ENCODE peak calls at places on chromosomes 7 and 10, in seven cellular contexts. One of them, this sample, is unnamed.

GRCh38 chr7:5470721-5471311 is 47.2 kb upstream of the TNRC18 start:
- DNase-seq in HepG2: no peak
- DNase-seq in Panc1: no peak
- DNase-seq in K562: no peak
- DNase-seq in HCT116: no peak
- DNase-seq in SK-N-SH: no peak
- DNase-seq in GM12878: no peak
- DNase-seq in this sample: no peak

GRCh38 chr7:101862280-101863220 is 45.1 kb downstream of the CUX1 start:
- DNase-seq in HepG2: peak; percentile 77
- DNase-seq in Panc1: no peak
- DNase-seq in K562: peak; percentile 68
- DNase-seq in HCT116: no peak
- DNase-seq in SK-N-SH: no peak
- DNase-seq in GM12878: no peak
- DNase-seq in this sample: no peak

GRCh38 chr7:16636533-16637173 is 8.9 kb downstream of the ANKMY2 start:
- DNase-seq in HepG2: no peak
- DNase-seq in Panc1: no peak
- DNase-seq in K562: no peak
- DNase-seq in HCT116: no peak
- DNase-seq in SK-N-SH: no peak
- DNase-seq in GM12878: no peak
- DNase-seq in this sample: no peak

GRCh38 chr7:19747740-19748339 is 25.6 kb downstream of the TMEM196 start:
- DNase-seq in HepG2: peak; percentile 32
- DNase-seq in Panc1: peak; percentile 30
- DNase-seq in K562: peak; percentile 18
- DNase-seq in HCT116: peak; percentile 49
- DNase-seq in SK-N-SH: peak; percentile 47
- DNase-seq in GM12878: no peak
- DNase-seq in this sample: no peak

GRCh38 chr10:117096559-117097201 is 41.4 kb downstream of the VAX1 start:
- DNase-seq in HepG2: no peak
- DNase-seq in Panc1: no peak
- DNase-seq in K562: no peak
- DNase-seq in HCT116: no peak
- DNase-seq in SK-N-SH: no peak
- DNase-seq in GM12878: no peak
- DNase-seq in this sample: no peak

GRCh38 chr7:102450242-102450641 is 14.4 kb downstream of the ALKBH4 start:
- DNase-seq in HepG2: no peak
- DNase-seq in Panc1: no peak
- DNase-seq in K562: no peak
- DNase-seq in HCT116: no peak
- DNase-seq in SK-N-SH: no peak
- DNase-seq in GM12878: no peak
- DNase-seq in this sample: no peak

GRCh38 chr7:101978683-101979082 is 161.3 kb downstream of the CUX1 start:
- DNase-seq in HepG2: no peak
- DNase-seq in Panc1: no peak
- DNase-seq in K562: no peak
- DNase-seq in HCT116: no peak
- DNase-seq in SK-N-SH: no peak
- DNase-seq in GM12878: no peak
- DNase-seq in this sample: no peak

GRCh38 chr10:6108072-6108471 is 19.2 kb downstream of the RBM17 start:
- DNase-seq in HepG2: no peak
- DNase-seq in Panc1: no peak
- DNase-seq in K562: no peak
- DNase-seq in HCT116: no peak
- DNase-seq in SK-N-SH: no peak
- DNase-seq in GM12878: no peak
- DNase-seq in this sample: no peak

GRCh38 chr7:2030475-2031456 is 202.0 kb downstream of the MAD1L1 start:
- DNase-seq in HepG2: no peak
- DNase-seq in Panc1: no peak
- DNase-seq in K562: no peak
- DNase-seq in HCT116: no peak
- DNase-seq in SK-N-SH: peak; percentile 39
- DNase-seq in GM12878: no peak
- DNase-seq in this sample: no peak

GRCh38 chr10:119003572-119004289 is 25.8 kb upstream of the NANOS1 start:
- DNase-seq in HepG2: no peak
- DNase-seq in Panc1: no peak
- DNase-seq in K562: no peak
- DNase-seq in HCT116: no peak
- DNase-seq in SK-N-SH: no peak
- DNase-seq in GM12878: no peak
- DNase-seq in this sample: no peak

GRCh38 chr7:47143344-47143743 is 438.6 kb downstream of the TNS3 start:
- DNase-seq in HepG2: no peak
- DNase-seq in Panc1: no peak
- DNase-seq in K562: no peak
- DNase-seq in HCT116: no peak
- DNase-seq in SK-N-SH: no peak
- DNase-seq in GM12878: no peak
- DNase-seq in this sample: no peak

GRCh38 chr10:66822801-66823200 is 103.0 kb upstream of the LRRTM3 start:
- DNase-seq in HepG2: no peak
- DNase-seq in Panc1: no peak
- DNase-seq in K562: no peak
- DNase-seq in HCT116: no peak
- DNase-seq in SK-N-SH: no peak
- DNase-seq in GM12878: no peak
- DNase-seq in this sample: no peak

GRCh38 chr7:3650844-3651243 is 349.8 kb downstream of the SDK1 start:
- DNase-seq in HepG2: no peak
- DNase-seq in Panc1: no peak
- DNase-seq in K562: no peak
- DNase-seq in HCT116: no peak
- DNase-seq in SK-N-SH: no peak
- DNase-seq in GM12878: no peak
- DNase-seq in this sample: no peak

GRCh38 chr7:77710067-77710466 is 13.8 kb downstream of the RSBN1L start:
- DNase-seq in HepG2: no peak
- DNase-seq in Panc1: no peak
- DNase-seq in K562: no peak
- DNase-seq in HCT116: no peak
- DNase-seq in SK-N-SH: no peak
- DNase-seq in GM12878: no peak
- DNase-seq in this sample: no peak
- TF ChIP-seq SIN3A in HepG2: no peak
- TF ChIP-seq SIN3A in Panc1: no peak
- TF ChIP-seq SIN3A in K562: no peak
- TF ChIP-seq SIN3A in HCT116: no peak
- TF ChIP-seq SIN3A in SK-N-SH: no peak
- TF ChIP-seq SIN3A in GM12878: no peak
- TF ChIP-seq SIN3A in this sample: no peak

GRCh38 chr10:53276797-53277196 is 504.2 kb upstream of the MBL2 start:
- DNase-seq in HepG2: no peak
- DNase-seq in Panc1: no peak
- DNase-seq in K562: no peak
- DNase-seq in HCT116: no peak
- DNase-seq in SK-N-SH: no peak
- DNase-seq in GM12878: no peak
- DNase-seq in this sample: no peak
- TF ChIP-seq SIN3A in HepG2: no peak
- TF ChIP-seq SIN3A in Panc1: no peak
- TF ChIP-seq SIN3A in K562: no peak
- TF ChIP-seq SIN3A in HCT116: no peak
- TF ChIP-seq SIN3A in SK-N-SH: no peak
- TF ChIP-seq SIN3A in GM12878: no peak
- TF ChIP-seq SIN3A in this sample: no peak

DNA sequence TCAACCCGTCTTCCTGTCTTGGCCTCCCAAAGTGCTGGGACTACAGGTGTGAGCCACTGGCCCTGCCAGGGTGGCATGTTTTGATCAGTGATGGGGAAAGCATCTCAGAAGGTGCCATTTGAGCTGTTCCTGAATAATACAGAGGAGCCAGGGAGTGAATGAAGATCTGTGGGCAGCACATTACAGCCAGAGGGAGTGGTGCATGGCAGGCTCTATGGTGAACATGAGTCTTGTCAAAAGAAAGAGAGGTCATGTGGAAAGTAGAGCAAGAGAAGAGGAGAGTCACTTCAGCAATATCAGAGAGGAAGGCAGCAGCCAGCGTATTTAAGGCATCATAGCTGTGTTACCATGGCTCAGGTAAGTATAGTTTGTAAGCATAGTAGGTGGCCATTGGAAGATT is 275.7 kb upstream of the LRGUK start:
- DNase-seq in HepG2: no peak
- DNase-seq in Panc1: no peak
- DNase-seq in K562: no peak
- DNase-seq in HCT116: no peak
- DNase-seq in SK-N-SH: no peak
- DNase-seq in GM12878: no peak
- DNase-seq in this sample: no peak
- TF ChIP-seq SIN3A in HepG2: no peak
- TF ChIP-seq SIN3A in Panc1: no peak
- TF ChIP-seq SIN3A in K562: no peak
- TF ChIP-seq SIN3A in HCT116: no peak
- TF ChIP-seq SIN3A in SK-N-SH: no peak
- TF ChIP-seq SIN3A in GM12878: no peak
- TF ChIP-seq SIN3A in this sample: no peak

GRCh38 chr7:148921189-148921588 is 37.1 kb upstream of the EZH2 start:
- DNase-seq in HepG2: no peak
- DNase-seq in Panc1: no peak
- DNase-seq in K562: no peak
- DNase-seq in HCT116: no peak
- DNase-seq in SK-N-SH: no peak
- DNase-seq in GM12878: no peak
- DNase-seq in this sample: no peak
- TF ChIP-seq SIN3A in HepG2: no peak
- TF ChIP-seq SIN3A in Panc1: no peak
- TF ChIP-seq SIN3A in K562: no peak
- TF ChIP-seq SIN3A in HCT116: no peak
- TF ChIP-seq SIN3A in SK-N-SH: no peak
- TF ChIP-seq SIN3A in GM12878: no peak
- TF ChIP-seq SIN3A in this sample: no peak

GRCh38 chr7:30074422-30075030 is 46.3 kb downstream of the PLEKHA8 start:
- DNase-seq in HepG2: peak; percentile 30
- DNase-seq in Panc1: peak; percentile 22
- DNase-seq in K562: peak; percentile 29
- DNase-seq in HCT116: peak; percentile 38
- DNase-seq in SK-N-SH: peak; percentile 32
- DNase-seq in GM12878: no peak
- DNase-seq in this sample: no peak
- TF ChIP-seq SIN3A in HepG2: no peak
- TF ChIP-seq SIN3A in Panc1: no peak
- TF ChIP-seq SIN3A in K562: no peak
- TF ChIP-seq SIN3A in HCT116: no peak
- TF ChIP-seq SIN3A in SK-N-SH: no peak
- TF ChIP-seq SIN3A in GM12878: no peak
- TF ChIP-seq SIN3A in this sample: no peak

This sample was measured in H1.